ENCODE peak calls at places on chromosomes 12 and 14, in four cellular contexts. O, T, E and W are unnamed samples.

GRCh38 chr12:75909714-75910451 is 121.7 kb downstream of the PHLDA1 start:
- DNase-seq in O (no peak), T (no peak), E (no peak), W (no peak)

GRCh38 chr14:104224516-104225281 is 86.3 kb downstream of the KIF26A start:
- DNase-seq in O (no peak), T (no peak), E (no peak), W (peak; percentile 69)

GRCh38 chr14:89012272-89013097 is 188.0 kb downstream of the TTC8 start:
- DNase-seq in O (no peak), T (no peak), E (no peak), W (no peak)

GRCh38 chr14:61484826-61485584 is 163.6 kb downstream of the PRKCH start:
- DNase-seq in O (no peak), T (no peak), E (peak; percentile 72), W (no peak)

GRCh38 chr12:26728205-26729050 is 104.6 kb downstream of the ITPR2 start:
- DNase-seq in O (peak; percentile 67), T (no peak), E (no peak), W (no peak)

GRCh38 chr14:63421226-63421625 is 102.5 kb upstream of the GPHB5 start:
- DNase-seq in O (no peak), T (no peak), E (no peak), W (no peak)

GRCh38 chr14:49545716-49546115 is 40.5 kb downstream of the RPS29 start:
- DNase-seq in O (no peak), T (no peak), E (no peak), W (no peak)

GRCh38 chr12:94380507-94380906 is 79.2 kb downstream of the CEP83 start:
- DNase-seq in O (no peak), T (no peak), E (no peak), W (no peak)

GRCh38 chr12:97464241-97465011 is 1.8 kb downstream of the RMST start:
- DNase-seq in O (no peak), T (no peak), E (no peak), W (no peak)

GRCh38 chr14:103267226-103267625 is 66.8 kb upstream of the EIF5 start:
- DNase-seq in O (peak; percentile 8), T (no peak), E (peak; percentile 72), W (no peak)

GRCh38 chr12:2902287-2902880 is 11.7 kb downstream of the TULP3 start:
- DNase-seq in O (no peak), T (peak; percentile 39), E (no peak), W (peak; percentile 67)

GRCh38 chr14:75450381-75451276 is 22.8 kb downstream of the JDP2 start:
- DNase-seq in O (peak; percentile 96), T (peak; percentile 68), E (peak; percentile 92), W (no peak)

GRCh38 chr14:72054929-72055328 is 122.7 kb downstream of the RGS6 start:
- DNase-seq in O (no peak), T (no peak), E (no peak), W (no peak)

GRCh38 chr12:9731797-9732196 is 1.1 kb downstream of the CLECL1 start:
- DNase-seq in O (no peak), T (no peak), E (no peak), W (peak; percentile 5)

GRCh38 chr12:128662106-128662505 is 161.7 kb downstream of the SLC15A4 start:
- DNase-seq in O (no peak), T (no peak), E (no peak), W (no peak)

GRCh38 chr14:95460647-95461478 is 55.6 kb downstream of the SYNE3 start:
- DNase-seq in O (no peak), T (peak; percentile 51), E (peak; percentile 90), W (no peak)

GRCh38 chr14:104665663-104666522 is 23.5 kb upstream of the INF2 start:
- DNase-seq in O (peak; percentile 68), T (no peak), E (no peak), W (no peak)

GRCh38 chr14:69703047-69704046 is 63.6 kb upstream of the SRSF5 start:
- DNase-seq in O (no peak), T (no peak), E (no peak), W (no peak)

GRCh38 chr12:2813214-2813554 is 716 bp downstream of the ITFG2 start:
- DNase-seq in O (no peak), T (no peak), E (no peak), W (no peak)

GRCh38 chr14:75041613-75042012 is 9.7 kb downstream of the MLH3 start:
- DNase-seq in O (no peak), T (no peak), E (no peak), W (no peak)

GRCh38 chr14:61930101-61930857 is 168.1 kb downstream of the SNAPC1 start:
- DNase-seq in O (no peak), T (no peak), E (no peak), W (no peak)

GRCh38 chr14:57182760-57183503 is 85.8 kb downstream of the EXOC5 start:
- DNase-seq in O (no peak), T (no peak), E (no peak), W (peak; percentile 4)

GRCh38 chr14:104845033-104845666 is 19.9 kb upstream of the CEP170B start:
- DNase-seq in O (no peak), T (peak; percentile 9), E (no peak), W (no peak)

GRCh38 chr14:55773984-55774581 is 194.1 kb downstream of the KTN1 start:
- DNase-seq in O (no peak), T (no peak), E (no peak), W (no peak)

GRCh38 chr12:93466625-93467350 is 526 bp upstream of the MRPL42 start:
- DNase-seq in O (no peak), T (peak; percentile 43), E (no peak), W (no peak)

GRCh38 chr14:104345316-104346111 is 207.1 kb downstream of the KIF26A start:
- DNase-seq in O (no peak), T (no peak), E (peak; percentile 68), W (no peak)

GRCh38 chr12:50182461-50182860 is 15.3 kb upstream of the CERS5 start:
- DNase-seq in O (no peak), T (no peak), E (no peak), W (peak; percentile 12)

GRCh38 chr12:13044002-13044858 is at the start of gene FAM234B:
- DNase-seq in O (peak; percentile 81), T (peak; percentile 69), E (peak; percentile 96), W (peak; percentile 87)
- TF ChIP-seq POLR2A in O (peak; percentile 23), T (peak; percentile 49), E (no peak), W (peak; percentile 27)

DNA sequence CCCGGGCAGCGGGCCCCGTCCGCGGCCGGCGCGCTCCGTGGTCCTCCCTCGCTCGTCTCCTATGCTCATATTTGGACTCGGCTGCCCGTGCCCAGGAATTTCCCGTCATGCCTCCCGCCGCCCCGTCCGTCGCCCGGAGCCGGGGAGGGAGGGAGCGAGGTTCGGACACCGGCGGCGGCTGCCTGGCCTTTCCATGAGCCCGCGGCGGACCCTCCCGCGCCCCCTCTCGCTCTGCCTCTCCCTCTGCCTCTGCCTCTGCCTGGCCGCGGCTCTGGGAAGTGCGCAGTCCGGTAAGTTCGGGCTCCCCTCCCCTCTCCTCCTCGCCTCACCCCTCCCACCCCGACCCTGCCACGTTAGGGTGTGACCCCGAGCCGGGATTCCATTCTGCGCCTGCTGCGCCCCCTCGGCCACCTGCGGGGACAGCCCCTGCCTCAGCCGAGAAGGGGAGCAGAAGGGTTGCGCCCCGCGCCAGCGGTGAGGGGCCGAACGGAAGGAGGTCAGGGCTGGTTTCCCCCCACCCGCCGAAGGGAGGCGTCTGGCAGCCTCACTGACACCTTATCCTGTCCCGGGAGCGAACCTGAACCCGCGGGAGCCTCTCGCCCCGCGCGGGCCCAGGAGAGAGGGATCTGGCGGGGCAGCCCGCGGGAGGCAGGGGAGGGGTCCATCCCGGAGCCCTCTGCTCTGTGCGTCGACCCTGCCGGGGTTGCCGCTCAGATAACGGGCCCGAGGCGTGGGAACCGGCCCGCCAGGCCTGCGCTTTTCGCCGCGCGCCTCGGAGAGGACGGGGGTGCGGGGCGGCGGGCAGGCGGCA is at the start of gene MSRB3:
- DNase-seq in O (peak; percentile 65), T (peak; percentile 84), E (peak; percentile 91), W (peak; percentile 25)
- TF ChIP-seq POLR2A in O (no peak), T (peak; percentile 72), E (no peak), W (no peak)

GRCh38 chr12:64706366-64706765 is 52.8 kb downstream of the GNS start:
- DNase-seq in O (no peak), T (no peak), E (no peak), W (no peak)
- TF ChIP-seq POLR2A in O (no peak), T (no peak), E (no peak), W (no peak)

DNA sequence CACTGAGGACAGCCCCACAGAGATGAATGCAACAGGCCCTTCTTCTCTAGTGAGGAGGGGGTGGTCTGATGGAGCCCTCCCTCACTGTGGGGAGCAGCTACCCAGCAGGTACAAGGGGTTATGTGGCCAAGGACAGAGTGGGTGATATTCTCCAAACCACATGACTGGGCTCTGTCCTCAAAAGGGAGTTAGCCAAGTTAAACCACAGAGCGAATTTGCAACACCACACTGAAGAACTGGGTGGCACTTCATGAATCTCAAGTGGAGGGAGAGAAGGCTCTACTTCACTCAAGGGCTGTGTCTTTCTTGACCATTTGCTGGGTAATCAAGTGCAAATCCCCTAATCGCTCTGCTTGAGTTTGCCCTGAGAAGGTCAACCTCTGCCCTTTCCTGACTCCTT is 12.5 kb downstream of the GPR68 start:
- DNase-seq in O (no peak), T (no peak), E (no peak), W (no peak)
- TF ChIP-seq POLR2A in O (no peak), T (no peak), E (no peak), W (no peak)

DNA sequence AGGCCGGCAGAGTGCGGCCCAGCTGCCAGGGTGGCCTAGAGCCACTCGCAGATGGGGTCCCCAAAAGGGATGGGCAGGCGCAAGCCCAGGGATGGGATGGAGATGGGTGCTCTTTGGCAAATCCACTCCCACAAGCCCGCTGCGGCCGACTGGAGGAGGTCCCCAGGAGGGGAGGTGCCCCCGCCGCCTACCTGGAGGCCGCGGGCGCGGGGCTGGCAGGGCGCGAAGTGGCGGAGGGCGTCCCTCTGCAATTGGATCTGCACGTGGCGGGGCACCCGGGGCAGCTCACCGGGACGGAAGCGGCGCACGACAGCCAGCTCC is 730 bp downstream of the PPP1R3E start:
- DNase-seq in O (no peak), T (no peak), E (no peak), W (no peak)
- TF ChIP-seq POLR2A in O (peak; percentile 77), T (peak; percentile 81), E (no peak), W (peak; percentile 89)

DNA sequence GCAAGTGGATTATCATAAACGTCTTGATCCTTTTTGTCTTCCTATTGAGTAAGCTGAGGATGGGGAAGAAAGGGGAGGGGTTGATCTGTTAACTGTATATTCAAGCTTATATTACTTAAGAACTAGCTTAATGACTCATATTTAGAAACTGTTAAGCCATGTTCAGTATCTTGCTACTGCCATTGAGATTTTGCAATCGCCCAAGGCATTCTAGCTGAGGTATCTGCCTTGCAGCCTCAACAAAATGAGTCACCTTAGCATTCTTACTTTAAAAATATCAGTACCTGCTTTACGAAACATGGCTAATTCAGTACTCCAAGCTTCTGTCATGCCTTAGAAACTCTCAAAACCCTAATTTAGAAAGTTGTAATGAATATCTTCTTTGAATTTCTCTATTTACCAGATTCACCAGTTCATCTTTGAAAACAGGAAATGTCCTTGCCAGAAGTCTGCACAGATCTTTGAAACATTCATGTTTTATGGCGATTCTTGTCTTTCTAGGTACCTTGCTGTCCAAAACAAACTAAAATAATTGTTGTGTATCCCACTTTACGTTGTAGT is 76.1 kb downstream of the ALG10B start:
- DNase-seq in O (no peak), T (no peak), E (no peak), W (no peak)
- TF ChIP-seq POLR2A in O (no peak), T (no peak), E (no peak), W (no peak)